ENCODE peak calls at places on chromosomes 7 and 10, in four cellular contexts. Z is CMK, O is caudate nucleus, J is cardiac muscle cell. M is an unnamed sample.

GRCh38 chr10:75015440-75015839 is 96.0 kb upstream of the SAMD8 start:
- DNase-seq in Z (no peak), O (no peak), J (no peak), M (no peak)

GRCh38 chr7:30206466-30206865 is 71.7 kb downstream of the MTURN start:
- DNase-seq in Z (no peak), O (peak; percentile 67), J (peak; percentile 29), M (no peak)

GRCh38 chr7:2883101-2883500 is 39.0 kb upstream of the GNA12 start:
- DNase-seq in Z (no peak), O (no peak), J (no peak), M (no peak)

GRCh38 chr10:10917031-10917430 is 100.6 kb upstream of the CELF2 start:
- DNase-seq in Z (no peak), O (no peak), J (no peak), M (no peak)

GRCh38 chr10:28666751-28667467 is 10.4 kb upstream of the BAMBI start:
- DNase-seq in Z (no peak), O (no peak), J (no peak), M (no peak)

GRCh38 chr7:133854739-133855138 is 272.4 kb upstream of the LRGUK start:
- DNase-seq in Z (no peak), O (no peak), J (peak; percentile 74), M (no peak)

GRCh38 chr10:47447740-47448139 is 36.2 kb downstream of the ANXA8 start:
- DNase-seq in Z (no peak), O (no peak), J (no peak), M (no peak)

GRCh38 chr7:151085691-151086620 is at the start of gene AGAP3:
- DNase-seq in Z (peak; percentile 67), O (peak; percentile 83), J (peak; percentile 80), M (peak; percentile 71)

GRCh38 chr10:68566955-68567354 is 6.8 kb downstream of the TET1 start:
- DNase-seq in Z (no peak), O (no peak), J (no peak), M (no peak)

GRCh38 chr10:99304027-99304856 is 24.9 kb upstream of the CNNM1 start:
- DNase-seq in Z (no peak), O (no peak), J (peak; percentile 2), M (no peak)

GRCh38 chr7:116857052-116857451 is 5.3 kb upstream of the CAPZA2 start:
- DNase-seq in Z (no peak), O (no peak), J (no peak), M (no peak)

GRCh38 chr10:129713659-129714265 is 246.7 kb downstream of the MGMT start:
- DNase-seq in Z (no peak), O (no peak), J (no peak), M (no peak)

GRCh38 chr7:113873554-113874151 is 45.2 kb downstream of the PPP1R3A start:
- DNase-seq in Z (no peak), O (no peak), J (no peak), M (no peak)

GRCh38 chr7:85396676-85397075 is 209.8 kb upstream of the SEMA3D start:
- DNase-seq in Z (no peak), O (no peak), J (no peak), M (no peak)

GRCh38 chr10:16798571-16798970 is 18.7 kb downstream of the RSU1 start:
- DNase-seq in Z (no peak), O (no peak), J (no peak), M (no peak)

GRCh38 chr7:98423043-98423442 is 22.2 kb upstream of the BAIAP2L1 start:
- DNase-seq in Z (no peak), O (no peak), J (peak; percentile 27), M (no peak)

GRCh38 chr10:62763155-62763554 is 41.4 kb upstream of the ADO start:
- DNase-seq in Z (no peak), O (no peak), J (peak; percentile 35), M (no peak)

GRCh38 chr7:150322114-150322832 is 882 bp upstream of the LRRC61 start:
- DNase-seq in Z (no peak), O (peak; percentile 3), J (no peak), M (peak; percentile 67)

GRCh38 chr10:75293456-75293840 is 57.7 kb upstream of the COMTD1 start:
- DNase-seq in Z (no peak), O (no peak), J (peak; percentile 9), M (no peak)

GRCh38 chr7:130221746-130222145 is 14.1 kb downstream of the SSMEM1 start:
- DNase-seq in Z (no peak), O (no peak), J (no peak), M (no peak)

GRCh38 chr7:126578338-126578737 is 674.4 kb downstream of the GRM8 start:
- DNase-seq in Z (no peak), O (no peak), J (no peak), M (no peak)

GRCh38 chr10:12466701-12467100 is 117.4 kb downstream of the CAMK1D start:
- DNase-seq in Z (no peak), O (no peak), J (no peak), M (no peak)

GRCh38 chr10:74026428-74026979 is 28.6 kb downstream of the VCL start:
- DNase-seq in Z (no peak), O (no peak), J (no peak), M (no peak)

GRCh38 chr10:31395695-31396094 is 76.7 kb downstream of the ZEB1 start:
- DNase-seq in Z (no peak), O (peak; percentile 1), J (no peak), M (no peak)

GRCh38 chr7:135147899-135148721 is at the start of gene TMEM140:
- DNase-seq in Z (no peak), O (no peak), J (peak; percentile 71), M (peak; percentile 62)

GRCh38 chr10:5679036-5679435 is 5.6 kb upstream of the TASOR2 start:
- DNase-seq in Z (no peak), O (no peak), J (no peak), M (no peak)

GRCh38 chr7:100604976-100605911 is 3.1 kb downstream of the PCOLCE start:
- DNase-seq in Z (no peak), O (peak; percentile 20), J (no peak), M (peak; percentile 60)

GRCh38 chr7:41182782-41183181 is 520.1 kb downstream of the INHBA start:
- DNase-seq in Z (no peak), O (no peak), J (no peak), M (no peak)

GRCh38 chr10:89887830-89888229 is 186.4 kb downstream of the KIF20B start:
- DNase-seq in Z (no peak), O (no peak), J (peak; percentile 15), M (no peak)

GRCh38 chr10:123463176-123463575 is 203.0 kb upstream of the GPR26 start:
- DNase-seq in Z (no peak), O (no peak), J (no peak), M (no peak)

GRCh38 chr7:45978010-45978681 is 57.1 kb upstream of the IGFBP3 start:
- DNase-seq in Z (no peak), O (no peak), J (peak; percentile 93), M (peak; percentile 23)

M was measured in T-helper 2 cell treated with Interferon-gamma antibody and Interleukin-4, amounts not matched to agents 5 μg/mL and 100 μg/mL, for 36 hours.